ENCODE peak calls at places on chromosomes 12 and 14, in seven cellular contexts. A is Panc1; V is fibroblast of lung; H is brain microvascular endothelial cell; P is stomach; I is heart left ventricle; F is CD4-positive, alpha-beta memory T cell. T is an unnamed sample.
A peak's percentile ranks its signal among the peaks of the same experiment; 100 is the strongest.

GRCh38 chr14:35347323-35348043 is 55.3 kb downstream of the PSMA6 start:
- DNase-seq in A (no peak), V (no peak), H (no peak), P (no peak), I (no peak), F (no peak), T (no peak)

GRCh38 chr12:39892146-39892545 is 213.7 kb downstream of the SLC2A13 start:
- DNase-seq in A (no peak), V (no peak), H (no peak), P (no peak), I (no peak), F (no peak), T (no peak)

GRCh38 chr12:538731-539539 is 79.2 kb downstream of the B4GALNT3 start:
- DNase-seq in A (no peak), V (peak; percentile 44), H (peak; percentile 67), P (peak; percentile 82), I (peak; percentile 65), F (peak; percentile 80), T (peak; percentile 21)

GRCh38 chr14:45048385-45048784 is 35.5 kb upstream of the PRPF39 start:
- DNase-seq in A (no peak), V (no peak), H (no peak), P (no peak), I (no peak), F (no peak), T (no peak)

GRCh38 chr12:108765289-108765764 is 34.0 kb upstream of the CORO1C start:
- DNase-seq in A (no peak), V (no peak), H (no peak), P (no peak), I (no peak), F (no peak), T (no peak)

GRCh38 chr12:4172999-4173398 is 100.6 kb upstream of the CCND2 start:
- DNase-seq in A (no peak), V (peak; percentile 14), H (peak; percentile 65), P (no peak), I (no peak), F (no peak), T (no peak)

GRCh38 chr14:101541063-101541462 is 20.2 kb upstream of the DIO3 start:
- DNase-seq in A (no peak), V (no peak), H (no peak), P (no peak), I (no peak), F (no peak), T (no peak)

GRCh38 chr12:100897240-100897639 is 102.7 kb downstream of the ANO4 start:
- DNase-seq in A (no peak), V (no peak), H (no peak), P (no peak), I (no peak), F (no peak), T (no peak)

DNA sequence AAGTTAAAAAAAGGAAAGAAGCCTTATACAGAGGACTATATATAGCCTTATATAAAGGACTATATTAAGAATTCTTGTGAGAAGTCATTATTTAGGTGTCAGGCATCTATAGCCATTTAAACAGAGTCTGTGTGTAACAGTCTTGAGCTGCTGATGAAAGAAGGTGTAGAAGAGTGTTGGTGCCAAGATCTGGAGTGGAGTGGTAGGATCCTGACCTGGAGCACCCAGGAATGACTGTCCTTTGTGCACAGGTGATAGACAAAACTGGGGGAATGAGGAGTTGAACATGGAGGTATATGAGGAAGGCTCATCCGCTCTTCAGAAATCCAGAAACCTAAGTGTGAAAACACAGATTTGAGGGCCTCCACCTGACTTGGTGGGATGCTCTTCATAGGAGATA is 747.3 kb downstream of the NRXN3 start:
- DNase-seq in A (no peak), V (no peak), H (no peak), P (no peak), I (no peak), F (no peak), T (no peak)
- H3K27ac ChIP-seq in A (no peak overlapping the region), V (no peak overlapping the region), H (no peak overlapping the region), P (no peak overlapping the region), I (no peak overlapping the region), F (no peak overlapping the region), T (no peak overlapping the region)

GRCh38 chr12:116878567-116879508 is 2.4 kb downstream of the HRK start:
- DNase-seq in A (no peak), V (peak; percentile 19), H (no peak), P (no peak), I (no peak), F (no peak), T (no peak)

GRCh38 chr12:116881325-116881866 is at the start of gene HRK:
- DNase-seq in A (no peak), V (no peak), H (no peak), P (no peak), I (no peak), F (no peak), T (no peak)

GRCh38 chr12:116880817-116881324 is 370 bp downstream of the HRK start:
- DNase-seq in A (no peak), V (peak; percentile 18), H (no peak), P (peak; percentile 49), I (peak; percentile 28), F (no peak), T (no peak)

GRCh38 chr12:116879509-116880212 is 1.6 kb downstream of the HRK start:
- DNase-seq in A (no peak), V (peak; percentile 9), H (no peak), P (no peak), I (no peak), F (no peak), T (no peak)

DNA sequence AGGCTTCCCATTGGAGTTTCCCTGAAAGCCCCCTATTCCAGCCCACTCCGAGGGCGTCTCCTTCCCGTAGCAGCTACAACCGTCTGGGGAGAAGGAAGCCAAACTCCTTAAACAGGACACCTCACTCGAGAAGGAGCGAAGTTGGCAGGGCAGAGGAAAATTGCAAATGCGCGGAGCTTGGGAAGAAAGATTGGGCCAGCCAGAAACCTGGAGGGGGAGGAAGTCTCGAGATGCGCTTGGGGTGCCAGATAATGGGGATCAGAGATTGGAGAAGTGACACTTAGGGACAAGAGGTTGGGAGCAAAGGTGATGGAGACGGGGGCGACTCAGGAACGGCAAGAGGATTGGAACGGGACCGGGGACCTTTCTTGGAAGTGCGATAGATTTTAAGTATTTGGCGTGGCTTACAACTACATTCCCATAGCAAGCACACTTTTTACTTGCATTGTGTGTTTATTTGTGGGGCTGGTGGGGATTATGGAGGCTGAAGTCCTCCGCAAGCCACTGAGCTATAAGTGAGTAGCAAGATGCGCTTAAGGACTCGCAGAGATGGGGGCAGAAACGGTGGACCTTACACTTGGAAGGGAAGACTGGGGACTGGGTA is 926 bp downstream of the HRK start:
- DNase-seq in A (no peak), V (peak; percentile 29), H (no peak), P (no peak), I (no peak), F (no peak), T (no peak)
- H3K4me3 ChIP-seq in A (peak overlapping the region; percentile 39), V (peak overlapping the region; percentile 38), H (no peak overlapping the region), P (peak overlapping the region; percentile 57), I (peak overlapping the region; percentile 38), F (no peak overlapping the region), T (no peak overlapping the region)

GRCh38 chr12:11855993-11856374 is 206.5 kb downstream of the ETV6 start:
- DNase-seq in A (no peak), V (no peak), H (no peak), P (no peak), I (no peak), F (no peak), T (no peak)
- H3K27ac ChIP-seq in A (no peak overlapping the region), V (no peak overlapping the region), H (no peak overlapping the region), P (peak overlapping the region; percentile 48), I (no peak overlapping the region), F (no peak overlapping the region), T (no peak overlapping the region)

DNA sequence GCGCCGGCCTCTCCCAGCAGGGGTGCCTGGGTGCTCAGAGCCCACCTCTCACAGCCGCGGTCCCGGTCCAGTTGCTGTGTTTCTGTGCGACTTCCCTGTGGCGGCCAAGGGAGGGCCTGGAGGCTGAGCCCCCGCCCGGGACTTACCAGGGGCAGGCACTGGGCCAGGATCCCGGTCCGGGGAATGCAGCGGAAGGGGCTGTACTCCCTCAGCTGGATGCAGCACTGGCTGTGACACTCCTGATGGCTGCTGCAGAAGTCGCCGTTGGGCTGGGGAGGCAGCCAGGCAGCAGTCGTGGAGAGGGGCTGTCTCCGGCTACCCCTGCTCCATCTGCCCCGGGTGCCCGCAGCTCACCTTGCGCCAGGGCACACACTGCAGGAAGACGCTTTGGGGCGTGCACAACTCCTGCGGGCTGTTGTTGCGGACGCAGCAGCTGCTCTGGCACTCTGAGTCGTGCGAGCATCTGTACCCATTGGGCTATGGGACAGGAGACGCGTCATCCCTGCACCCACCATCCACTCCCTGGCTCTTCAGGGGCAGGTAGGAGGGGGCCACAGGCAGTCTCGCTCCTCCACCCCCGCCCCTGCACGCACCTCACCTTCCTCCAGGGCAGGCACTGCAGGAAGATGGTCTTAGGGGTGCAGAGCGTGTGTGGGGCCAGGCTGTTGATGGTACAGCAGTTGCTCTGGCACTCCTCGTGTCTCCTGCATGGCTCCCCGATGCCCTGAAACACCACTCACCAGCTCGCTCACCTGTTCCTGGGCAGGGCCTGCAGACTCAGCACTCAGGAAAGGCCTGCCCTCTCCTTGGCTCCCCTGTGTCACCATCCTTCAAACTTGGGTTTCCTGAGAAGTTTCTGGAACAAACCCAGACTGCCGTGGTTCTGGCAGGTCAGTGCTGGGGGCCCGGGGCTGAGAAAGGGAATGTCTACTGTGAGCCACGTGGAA is 6.0 kb downstream of the LRCOL1 start:
- DNase-seq in A (no peak), V (no peak), H (no peak), P (no peak), I (peak; percentile 74), F (no peak), T (no peak)
- H3K4me3 ChIP-seq in A (no peak overlapping the region), V (no peak overlapping the region), H (no peak overlapping the region), P (peak overlapping the region; percentile 36), I (peak overlapping the region; percentile 62), F (no peak overlapping the region), T (no peak overlapping the region)

DNA sequence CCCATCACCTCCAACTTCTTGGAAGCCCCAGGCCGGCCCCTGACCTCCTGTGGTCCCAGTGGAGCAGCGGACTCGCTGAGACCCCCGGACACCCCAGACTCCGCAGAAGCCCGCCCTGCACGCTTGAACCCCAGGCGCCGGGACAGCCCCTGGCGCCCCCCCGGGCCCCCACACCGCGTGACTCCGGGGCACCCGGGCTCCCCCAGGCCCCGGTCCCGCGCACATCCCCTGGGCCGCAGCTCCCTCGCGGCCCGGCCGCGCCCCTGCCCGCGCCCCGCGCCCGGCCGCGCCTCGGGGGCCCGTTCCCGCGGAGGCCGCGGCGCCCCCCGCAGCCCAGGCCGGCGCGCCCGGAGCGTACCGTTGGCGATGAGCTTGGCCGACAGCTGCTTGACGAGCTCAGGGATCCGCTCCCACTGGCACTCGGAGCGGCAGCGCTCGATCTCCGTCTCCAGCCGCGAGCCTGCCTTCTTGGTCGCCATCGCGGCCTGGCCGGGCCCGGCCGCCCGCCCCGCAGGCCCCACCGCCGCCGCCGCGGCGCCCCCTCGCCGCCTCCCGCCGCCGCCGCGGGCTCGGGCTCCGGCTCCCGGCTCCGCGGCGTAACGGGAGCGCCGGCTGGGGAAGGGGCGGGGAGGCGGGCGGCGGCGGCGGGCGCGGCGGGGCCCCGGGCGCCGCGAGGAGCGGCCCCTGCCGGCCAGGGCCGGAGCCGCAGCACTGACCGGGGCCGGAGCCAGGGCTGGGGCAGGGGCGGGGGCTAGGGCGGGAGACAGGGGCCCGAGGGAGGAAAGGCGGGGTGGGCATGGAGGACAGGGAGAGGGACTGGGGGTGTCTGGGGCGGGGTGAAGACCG is at the start of gene TTC7B:
- DNase-seq in A (no peak), V (peak; percentile 20), H (no peak), P (peak; percentile 51), I (peak; percentile 64), F (peak; percentile 34), T (no peak)
- H3K27ac ChIP-seq in A (peak within 1 kb of the TSS; percentile 20), V (no peak within 1 kb of the TSS), H (no peak within 1 kb of the TSS), P (no peak within 1 kb of the TSS), I (no peak within 1 kb of the TSS), F (no peak within 1 kb of the TSS), T (no peak within 1 kb of the TSS)

T was measured in effector memory CD4-positive, alpha-beta T cell.